ENCODE peak calls at places on chromosomes 7 and 10, in six cellular contexts. V is neuronal stem cell, S is H9, G is mesendoderm, Y is IMR-90, I is H1. W is an unnamed sample.

GRCh38 chr7:1948377-1948796 is 278.3 kb downstream of the ELFN1 start:
- DNase-seq in G (no peak), Y (no peak), V (no peak), S (no peak), I (no peak), W (no peak)

GRCh38 chr7:28586736-28587135 is 174.4 kb downstream of the CREB5 start:
- DNase-seq in V (no peak), S (no peak), G (no peak), Y (no peak), I (no peak), W (no peak)

GRCh38 chr7:93119191-93119905 is 1.6 kb upstream of the SAMD9 start:
- DNase-seq in I (no peak), Y (peak; percentile 4), G (peak; percentile 59), V (no peak), S (no peak), W (no peak)

GRCh38 chr7:149310113-149310836 is 48.3 kb downstream of the ZNF783 start:
- DNase-seq in V (no peak), Y (peak; percentile 87), G (peak; percentile 79), S (no peak), I (no peak), W (peak; percentile 74)

GRCh38 chr10:49594594-49594993 is 15.5 kb upstream of the SLC18A3 start:
- DNase-seq in Y (peak; percentile 65), G (peak; percentile 72), V (no peak), I (no peak), S (peak; percentile 66), W (peak; percentile 72)

GRCh38 chr10:72846225-72846624 is 47.3 kb upstream of the OIT3 start:
- DNase-seq in I (no peak), Y (peak; percentile 89), S (no peak), G (no peak), V (no peak), W (peak; percentile 64)

GRCh38 chr7:55552320-55553086 is 19.8 kb downstream of the VOPP1 start:
- DNase-seq in Y (peak; percentile 90), I (no peak), V (no peak), S (no peak), G (peak; percentile 64), W (peak; percentile 85)

GRCh38 chr7:40915061-40915460 is 780.3 kb downstream of the SUGCT start:
- DNase-seq in Y (peak; percentile 65), V (no peak), S (no peak), G (no peak), I (no peak), W (no peak)

GRCh38 chr7:26153246-26153822 is 1.3 kb downstream of the NFE2L3 start:
- DNase-seq in G (peak; percentile 76), I (no peak), Y (no peak), V (no peak), S (peak; percentile 61), W (peak; percentile 29)

GRCh38 chr10:14478201-14478600 is 147.5 kb upstream of the FRMD4A start:
- DNase-seq in S (no peak), Y (no peak), V (no peak), I (no peak), G (no peak), W (no peak)
- H4K8ac ChIP-seq in S (no peak overlapping the region), Y (peak overlapping the region; percentile 57), V (no peak overlapping the region), I (no peak overlapping the region), G (no peak overlapping the region), W (no peak overlapping the region)

GRCh38 chr7:50068850-50069551 is 24.0 kb downstream of the ZPBP start:
- DNase-seq in I (no peak), V (no peak), S (peak; percentile 66), G (peak; percentile 93), Y (no peak), W (peak; percentile 36)
- H3K27ac ChIP-seq in I (peak overlapping the region; percentile 84), V (no peak overlapping the region), S (no peak overlapping the region), G (peak overlapping the region; percentile 51), Y (no peak overlapping the region), W (no peak overlapping the region)

GRCh38 chr7:74522281-74522905 is 68.7 kb downstream of the GTF2IRD1 start:
- DNase-seq in I (no peak), V (no peak), Y (no peak), S (no peak), G (no peak), W (no peak)

GRCh38 chr7:74518041-74518440 is 64.3 kb downstream of the GTF2IRD1 start:
- DNase-seq in V (no peak), G (no peak), Y (no peak), S (no peak), I (no peak), W (no peak)

GRCh38 chr7:74518654-74519053 is 64.9 kb downstream of the GTF2IRD1 start:
- DNase-seq in V (no peak), Y (no peak), S (no peak), G (no peak), I (no peak), W (no peak)

GRCh38 chr7:74521855-74522254 is 68.1 kb downstream of the GTF2IRD1 start:
- DNase-seq in V (no peak), I (no peak), Y (no peak), S (no peak), G (no peak), W (no peak)

DNA sequence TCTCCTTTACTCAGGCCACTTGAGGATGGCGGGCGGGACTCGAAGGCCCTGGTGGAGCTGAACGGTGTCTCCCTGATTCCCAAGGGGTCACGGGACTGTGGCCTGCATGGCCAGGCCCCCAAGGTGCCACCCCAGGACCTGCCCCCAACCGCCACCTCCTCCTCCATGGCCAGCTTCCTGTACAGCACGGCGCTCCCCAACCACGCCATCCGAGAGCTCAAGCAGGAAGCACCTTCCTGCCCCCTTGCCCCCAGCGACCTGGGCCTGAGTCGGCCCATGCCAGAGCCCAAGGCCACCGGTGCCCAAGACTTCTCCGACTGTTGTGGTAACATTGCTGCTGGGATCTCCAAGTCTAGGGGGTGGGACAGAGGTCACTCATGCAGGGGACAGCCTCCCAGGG is 65.7 kb downstream of the GTF2IRD1 start:
- DNase-seq in I (no peak), S (no peak), Y (no peak), V (no peak), G (no peak), W (no peak)
- H2BK15ac ChIP-seq in I (no peak overlapping the region), S (no peak overlapping the region), Y (no peak overlapping the region), V (no peak overlapping the region), G (no peak overlapping the region), W (no peak overlapping the region)

GRCh38 chr7:24874791-24875190 is 105.2 kb downstream of the OSBPL3 start:
- DNase-seq in S (no peak), G (no peak), I (no peak), V (no peak), Y (no peak), W (no peak)
- H4K8ac ChIP-seq in S (no peak overlapping the region), G (no peak overlapping the region), I (no peak overlapping the region), V (no peak overlapping the region), Y (no peak overlapping the region), W (no peak overlapping the region)

DNA sequence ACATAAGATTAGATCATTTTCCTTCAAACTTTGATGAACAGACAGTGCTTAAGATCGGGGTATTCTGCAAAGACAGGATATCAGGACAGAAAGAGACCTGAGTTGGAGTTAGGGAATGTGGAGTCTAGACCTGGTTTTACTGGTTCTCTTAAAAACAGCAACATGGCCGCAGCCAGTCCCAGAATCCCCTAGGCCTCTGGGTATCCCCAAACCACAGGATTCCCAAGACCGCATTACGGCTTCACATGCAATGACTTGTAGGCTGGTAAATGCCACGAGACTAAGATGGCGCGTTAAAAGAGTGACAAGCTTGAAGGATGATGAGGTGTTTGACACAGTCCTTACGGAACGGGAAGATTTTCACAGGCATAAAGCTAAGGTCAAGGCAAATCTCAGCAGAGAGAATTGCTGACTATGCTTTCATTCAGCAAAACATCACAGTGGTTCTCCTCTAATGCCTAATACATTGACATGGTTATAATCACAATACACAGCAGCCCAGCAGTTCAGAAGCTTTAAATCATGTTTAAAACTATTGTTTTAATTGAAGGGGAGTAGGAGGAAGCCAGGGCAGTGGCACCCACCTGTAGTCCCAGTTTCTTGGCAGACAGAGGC is 32.9 kb downstream of the MPP7 start:
- DNase-seq in I (no peak), Y (no peak), S (no peak), V (no peak), G (no peak), W (no peak)
- H3K27ac ChIP-seq in I (no peak overlapping the region), Y (no peak overlapping the region), S (no peak overlapping the region), V (no peak overlapping the region), G (no peak overlapping the region), W (no peak overlapping the region)

GRCh38 chr7:31997423-31997822 is 72.8 kb downstream of the PDE1C start:
- DNase-seq in S (no peak), V (no peak), I (no peak), Y (no peak), G (peak; percentile 51), W (no peak)
- H2BK15ac ChIP-seq in S (no peak overlapping the region), V (no peak overlapping the region), I (no peak overlapping the region), Y (no peak overlapping the region), G (no peak overlapping the region), W (no peak overlapping the region)